ENCODE peak calls at places on chromosomes 6 and 20, in nine cellular contexts. One of them, this sample, is unnamed.

GRCh38 chr6:126040826-126041225 is 54.5 kb downstream of the TRMT11 start:
- DNase-seq in AG10803: peak
- DNase-seq in fibroblast of lung: peak
- DNase-seq in NB4: peak
- DNase-seq in cardiac fibroblast: peak
- DNase-seq in GM12865: no peak
- DNase-seq in psoas muscle: no peak
- DNase-seq in stomach: peak
- DNase-seq in GM23338: no peak
- DNase-seq in this sample: peak

GRCh38 chr6:69871107-69871506 is 4.8 kb downstream of the COL19A1 start:
- DNase-seq in AG10803: no peak
- DNase-seq in fibroblast of lung: peak
- DNase-seq in NB4: no peak
- DNase-seq in cardiac fibroblast: no peak
- DNase-seq in GM12865: no peak
- DNase-seq in psoas muscle: no peak
- DNase-seq in stomach: no peak
- DNase-seq in GM23338: no peak
- DNase-seq in this sample: no peak

GRCh38 chr6:163416380-163416629 is 1.8 kb downstream of the QKI start:
- DNase-seq in AG10803: no peak
- DNase-seq in fibroblast of lung: no peak
- DNase-seq in NB4: no peak
- DNase-seq in cardiac fibroblast: no peak
- DNase-seq in GM12865: peak
- DNase-seq in psoas muscle: no peak
- DNase-seq in stomach: no peak
- DNase-seq in GM23338: peak
- DNase-seq in this sample: no peak

GRCh38 chr6:116564921-116565872 is 6.1 kb upstream of the RWDD1 start:
- DNase-seq in AG10803: peak
- DNase-seq in fibroblast of lung: no peak
- DNase-seq in NB4: no peak
- DNase-seq in cardiac fibroblast: peak
- DNase-seq in GM12865: no peak
- DNase-seq in psoas muscle: peak
- DNase-seq in stomach: no peak
- DNase-seq in GM23338: peak
- DNase-seq in this sample: peak

GRCh38 chr6:110612298-110612697 is 135.9 kb upstream of the SLC22A16 start:
- DNase-seq in AG10803: no peak
- DNase-seq in fibroblast of lung: no peak
- DNase-seq in NB4: no peak
- DNase-seq in cardiac fibroblast: no peak
- DNase-seq in GM12865: no peak
- DNase-seq in psoas muscle: no peak
- DNase-seq in stomach: no peak
- DNase-seq in GM23338: no peak
- DNase-seq in this sample: no peak

GRCh38 chr6:105592329-105592728 is 189.4 kb upstream of the PREP start:
- DNase-seq in AG10803: peak
- DNase-seq in fibroblast of lung: peak
- DNase-seq in NB4: no peak
- DNase-seq in cardiac fibroblast: peak
- DNase-seq in GM12865: no peak
- DNase-seq in psoas muscle: no peak
- DNase-seq in stomach: no peak
- DNase-seq in GM23338: no peak
- DNase-seq in this sample: peak

GRCh38 chr6:46473866-46474265 is 17.4 kb downstream of the RCAN2 start:
- DNase-seq in AG10803: peak
- DNase-seq in fibroblast of lung: no peak
- DNase-seq in NB4: no peak
- DNase-seq in cardiac fibroblast: no peak
- DNase-seq in GM12865: no peak
- DNase-seq in psoas muscle: no peak
- DNase-seq in stomach: no peak
- DNase-seq in GM23338: no peak
- DNase-seq in this sample: no peak

GRCh38 chr20:44909872-44910689 is at the start of gene PABPC1L:
- DNase-seq in AG10803: peak
- DNase-seq in fibroblast of lung: peak
- DNase-seq in NB4: peak
- DNase-seq in cardiac fibroblast: peak
- DNase-seq in GM12865: peak
- DNase-seq in psoas muscle: peak
- DNase-seq in stomach: peak
- DNase-seq in GM23338: peak
- DNase-seq in this sample: peak

GRCh38 chr20:52105045-52105572 is 86.5 kb downstream of the ZFP64 start:
- DNase-seq in AG10803: peak
- DNase-seq in fibroblast of lung: peak
- DNase-seq in NB4: no peak
- DNase-seq in cardiac fibroblast: peak
- DNase-seq in GM12865: no peak
- DNase-seq in psoas muscle: no peak
- DNase-seq in stomach: no peak
- DNase-seq in GM23338: peak
- DNase-seq in this sample: peak

GRCh38 chr6:136254851-136255466 is 4.8 kb upstream of the MTFR2 start:
- DNase-seq in AG10803: no peak
- DNase-seq in fibroblast of lung: no peak
- DNase-seq in NB4: no peak
- DNase-seq in cardiac fibroblast: no peak
- DNase-seq in GM12865: no peak
- DNase-seq in psoas muscle: no peak
- DNase-seq in stomach: no peak
- DNase-seq in GM23338: no peak
- DNase-seq in this sample: no peak

GRCh38 chr6:44161997-44162338 is 3.3 kb downstream of the CAPN11 start:
- DNase-seq in AG10803: peak
- DNase-seq in fibroblast of lung: peak
- DNase-seq in NB4: peak
- DNase-seq in cardiac fibroblast: no peak
- DNase-seq in GM12865: no peak
- DNase-seq in psoas muscle: no peak
- DNase-seq in stomach: no peak
- DNase-seq in GM23338: no peak
- DNase-seq in this sample: peak

GRCh38 chr6:1893470-1894130 is 283.9 kb downstream of the FOXC1 start:
- DNase-seq in AG10803: no peak
- DNase-seq in fibroblast of lung: peak
- DNase-seq in NB4: no peak
- DNase-seq in cardiac fibroblast: no peak
- DNase-seq in GM12865: no peak
- DNase-seq in psoas muscle: no peak
- DNase-seq in stomach: no peak
- DNase-seq in GM23338: peak
- DNase-seq in this sample: no peak

GRCh38 chr20:18266282-18266681 is 22.0 kb upstream of the ZNF133 start:
- DNase-seq in AG10803: no peak
- DNase-seq in fibroblast of lung: no peak
- DNase-seq in NB4: no peak
- DNase-seq in cardiac fibroblast: no peak
- DNase-seq in GM12865: no peak
- DNase-seq in psoas muscle: no peak
- DNase-seq in stomach: no peak
- DNase-seq in GM23338: no peak
- DNase-seq in this sample: no peak

GRCh38 chr6:105851181-105851580 is 235.0 kb upstream of the PRDM1 start:
- DNase-seq in AG10803: peak
- DNase-seq in fibroblast of lung: peak
- DNase-seq in NB4: no peak
- DNase-seq in cardiac fibroblast: no peak
- DNase-seq in GM12865: no peak
- DNase-seq in psoas muscle: no peak
- DNase-seq in stomach: no peak
- DNase-seq in GM23338: peak
- DNase-seq in this sample: no peak

GRCh38 chr6:28807682-28808280 is 116.0 kb downstream of the TRIM27 start:
- DNase-seq in AG10803: peak
- DNase-seq in fibroblast of lung: peak
- DNase-seq in NB4: peak
- DNase-seq in cardiac fibroblast: peak
- DNase-seq in GM12865: peak
- DNase-seq in psoas muscle: no peak
- DNase-seq in stomach: no peak
- DNase-seq in GM23338: peak
- DNase-seq in this sample: peak

GRCh38 chr6:17469006-17469972 is 75.9 kb downstream of the CAP2 start:
- DNase-seq in AG10803: peak
- DNase-seq in fibroblast of lung: peak
- DNase-seq in NB4: no peak
- DNase-seq in cardiac fibroblast: no peak
- DNase-seq in GM12865: no peak
- DNase-seq in psoas muscle: no peak
- DNase-seq in stomach: no peak
- DNase-seq in GM23338: peak
- DNase-seq in this sample: no peak

GRCh38 chr6:66340736-66341135 is 633.7 kb upstream of the EYS start:
- DNase-seq in AG10803: no peak
- DNase-seq in fibroblast of lung: no peak
- DNase-seq in NB4: no peak
- DNase-seq in cardiac fibroblast: no peak
- DNase-seq in GM12865: no peak
- DNase-seq in psoas muscle: no peak
- DNase-seq in stomach: no peak
- DNase-seq in GM23338: no peak
- DNase-seq in this sample: no peak

GRCh38 chr20:64232794-64233193 is 22.8 kb upstream of the PCMTD2 start:
- DNase-seq in AG10803: no peak
- DNase-seq in fibroblast of lung: no peak
- DNase-seq in NB4: peak
- DNase-seq in cardiac fibroblast: no peak
- DNase-seq in GM12865: no peak
- DNase-seq in psoas muscle: peak
- DNase-seq in stomach: no peak
- DNase-seq in GM23338: no peak
- DNase-seq in this sample: no peak

GRCh38 chr6:132715204-132715603 is 1.3 kb upstream of the VNN1 start:
- DNase-seq in AG10803: peak
- DNase-seq in fibroblast of lung: peak
- DNase-seq in NB4: no peak
- DNase-seq in cardiac fibroblast: peak
- DNase-seq in GM12865: peak
- DNase-seq in psoas muscle: no peak
- DNase-seq in stomach: peak
- DNase-seq in GM23338: peak
- DNase-seq in this sample: peak

GRCh38 chr6:95128439-95128838 is 448.9 kb upstream of the MANEA start:
- DNase-seq in AG10803: no peak
- DNase-seq in fibroblast of lung: no peak
- DNase-seq in NB4: no peak
- DNase-seq in cardiac fibroblast: no peak
- DNase-seq in GM12865: no peak
- DNase-seq in psoas muscle: no peak
- DNase-seq in stomach: no peak
- DNase-seq in GM23338: no peak
- DNase-seq in this sample: no peak

GRCh38 chr6:95133578-95133977 is 443.8 kb upstream of the MANEA start:
- DNase-seq in AG10803: no peak
- DNase-seq in fibroblast of lung: peak
- DNase-seq in NB4: peak
- DNase-seq in cardiac fibroblast: no peak
- DNase-seq in GM12865: peak
- DNase-seq in psoas muscle: no peak
- DNase-seq in stomach: no peak
- DNase-seq in GM23338: peak
- DNase-seq in this sample: peak
- TF ChIP-seq CTCF in AG10803: no peak
- TF ChIP-seq CTCF in fibroblast of lung: peak
- TF ChIP-seq CTCF in NB4: no peak
- TF ChIP-seq CTCF in cardiac fibroblast: peak
- TF ChIP-seq CTCF in GM12865: no peak
- TF ChIP-seq CTCF in psoas muscle: no peak
- TF ChIP-seq CTCF in stomach: no peak
- TF ChIP-seq CTCF in GM23338: peak
- TF ChIP-seq CTCF in this sample: peak

GRCh38 chr6:106872044-106872443 is 102.5 kb downstream of the CD24 start:
- DNase-seq in AG10803: no peak
- DNase-seq in fibroblast of lung: no peak
- DNase-seq in NB4: no peak
- DNase-seq in cardiac fibroblast: no peak
- DNase-seq in GM12865: no peak
- DNase-seq in psoas muscle: no peak
- DNase-seq in stomach: no peak
- DNase-seq in GM23338: no peak
- DNase-seq in this sample: peak
- H3K4me3 ChIP-seq in AG10803: no peak
- H3K4me3 ChIP-seq in fibroblast of lung: no peak
- H3K4me3 ChIP-seq in NB4: no peak
- H3K4me3 ChIP-seq in cardiac fibroblast: no peak
- H3K4me3 ChIP-seq in GM12865: no peak
- H3K4me3 ChIP-seq in psoas muscle: no peak
- H3K4me3 ChIP-seq in stomach: no peak
- H3K4me3 ChIP-seq in GM23338: no peak
- H3K4me3 ChIP-seq in this sample: no peak

DNA sequence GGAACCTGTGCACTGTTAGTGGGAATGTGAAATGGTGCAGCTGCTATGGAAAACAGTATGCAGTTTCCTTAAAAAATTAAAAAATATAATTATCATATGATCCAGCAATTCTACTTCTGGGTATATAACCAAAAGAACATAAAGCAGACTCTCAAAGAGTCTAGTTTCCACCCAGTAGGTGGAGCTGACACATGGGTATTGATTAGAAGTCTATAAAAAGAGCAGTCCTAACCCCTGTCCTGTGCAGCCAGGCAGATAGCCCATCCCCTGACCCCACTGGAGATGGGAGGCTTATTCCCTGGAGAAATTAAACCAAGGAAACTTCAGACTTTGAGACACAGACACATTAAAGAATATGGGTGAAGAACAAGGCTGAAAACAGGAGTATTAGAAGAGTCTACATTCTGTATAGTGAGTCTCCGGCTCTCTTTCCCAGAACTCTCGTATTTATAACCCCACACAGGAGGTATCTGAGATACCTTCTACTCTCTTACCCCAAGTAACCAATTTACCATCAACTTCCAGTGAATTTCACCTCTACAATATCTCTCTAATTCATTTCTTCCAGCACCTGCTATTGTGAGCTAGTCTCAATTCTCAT is 92.3 kb downstream of the SEL1L2 start:
- DNase-seq in AG10803: no peak
- DNase-seq in fibroblast of lung: no peak
- DNase-seq in NB4: peak
- DNase-seq in cardiac fibroblast: no peak
- DNase-seq in GM12865: peak
- DNase-seq in psoas muscle: no peak
- DNase-seq in stomach: no peak
- DNase-seq in GM23338: peak
- DNase-seq in this sample: no peak
- TF ChIP-seq CTCF in AG10803: peak
- TF ChIP-seq CTCF in fibroblast of lung: no peak
- TF ChIP-seq CTCF in NB4: peak
- TF ChIP-seq CTCF in cardiac fibroblast: no peak
- TF ChIP-seq CTCF in GM12865: peak
- TF ChIP-seq CTCF in psoas muscle: no peak
- TF ChIP-seq CTCF in stomach: no peak
- TF ChIP-seq CTCF in GM23338: peak
- TF ChIP-seq CTCF in this sample: no peak

GRCh38 chr6:37536462-37537225 is 37.0 kb upstream of the CCDC167 start:
- DNase-seq in AG10803: no peak
- DNase-seq in fibroblast of lung: no peak
- DNase-seq in NB4: no peak
- DNase-seq in cardiac fibroblast: no peak
- DNase-seq in GM12865: no peak
- DNase-seq in psoas muscle: no peak
- DNase-seq in stomach: no peak
- DNase-seq in GM23338: peak
- DNase-seq in this sample: no peak
- H3K4me3 ChIP-seq in AG10803: no peak
- H3K4me3 ChIP-seq in fibroblast of lung: peak
- H3K4me3 ChIP-seq in NB4: no peak
- H3K4me3 ChIP-seq in cardiac fibroblast: no peak
- H3K4me3 ChIP-seq in GM12865: no peak
- H3K4me3 ChIP-seq in psoas muscle: peak
- H3K4me3 ChIP-seq in stomach: peak
- H3K4me3 ChIP-seq in GM23338: peak
- H3K4me3 ChIP-seq in this sample: no peak

This sample was measured in epithelial cell of esophagus.